ENCODE peak calls at places on chromosomes 12 and 14, in four cellular contexts. One of them, this sample, is unnamed.

GRCh38 chr14:52834440-52834842 is 43.0 kb upstream of the GNPNAT1 start:
- DNase-seq in glutamatergic neuron: no peak
- DNase-seq in AG09319: no peak
- DNase-seq in MCF 10A: peak
- DNase-seq in this sample: no peak

GRCh38 chr12:20448781-20449180 is 80.4 kb downstream of the PDE3A start:
- DNase-seq in glutamatergic neuron: no peak
- DNase-seq in AG09319: no peak
- DNase-seq in MCF 10A: no peak
- DNase-seq in this sample: no peak

GRCh38 chr12:122452701-122453285 is 30.3 kb upstream of the CLIP1 start:
- DNase-seq in glutamatergic neuron: no peak
- DNase-seq in AG09319: no peak
- DNase-seq in MCF 10A: no peak
- DNase-seq in this sample: no peak

GRCh38 chr12:115761784-115762183 is 515.7 kb downstream of the MED13L start:
- DNase-seq in glutamatergic neuron: no peak
- DNase-seq in AG09319: no peak
- DNase-seq in MCF 10A: no peak
- DNase-seq in this sample: no peak

GRCh38 chr14:96627811-96628775 is 125.9 kb downstream of the PAPOLA start:
- DNase-seq in glutamatergic neuron: no peak
- DNase-seq in AG09319: no peak
- DNase-seq in MCF 10A: no peak
- DNase-seq in this sample: peak

GRCh38 chr12:22656376-22656775 is 31.4 kb downstream of the ETNK1 start:
- DNase-seq in glutamatergic neuron: no peak
- DNase-seq in AG09319: no peak
- DNase-seq in MCF 10A: no peak
- DNase-seq in this sample: no peak

GRCh38 chr12:40692617-40693502 is 621 bp downstream of the CNTN1 start:
- DNase-seq in glutamatergic neuron: peak
- DNase-seq in AG09319: no peak
- DNase-seq in MCF 10A: no peak
- DNase-seq in this sample: no peak

GRCh38 chr12:107775093-107775721 is 703 bp downstream of the ASCL4 start:
- DNase-seq in glutamatergic neuron: peak
- DNase-seq in AG09319: no peak
- DNase-seq in MCF 10A: no peak
- DNase-seq in this sample: no peak

GRCh38 chr12:75724913-75725312 is 213.5 kb upstream of the KRR1 start:
- DNase-seq in glutamatergic neuron: no peak
- DNase-seq in AG09319: peak
- DNase-seq in MCF 10A: peak
- DNase-seq in this sample: no peak

DNA sequence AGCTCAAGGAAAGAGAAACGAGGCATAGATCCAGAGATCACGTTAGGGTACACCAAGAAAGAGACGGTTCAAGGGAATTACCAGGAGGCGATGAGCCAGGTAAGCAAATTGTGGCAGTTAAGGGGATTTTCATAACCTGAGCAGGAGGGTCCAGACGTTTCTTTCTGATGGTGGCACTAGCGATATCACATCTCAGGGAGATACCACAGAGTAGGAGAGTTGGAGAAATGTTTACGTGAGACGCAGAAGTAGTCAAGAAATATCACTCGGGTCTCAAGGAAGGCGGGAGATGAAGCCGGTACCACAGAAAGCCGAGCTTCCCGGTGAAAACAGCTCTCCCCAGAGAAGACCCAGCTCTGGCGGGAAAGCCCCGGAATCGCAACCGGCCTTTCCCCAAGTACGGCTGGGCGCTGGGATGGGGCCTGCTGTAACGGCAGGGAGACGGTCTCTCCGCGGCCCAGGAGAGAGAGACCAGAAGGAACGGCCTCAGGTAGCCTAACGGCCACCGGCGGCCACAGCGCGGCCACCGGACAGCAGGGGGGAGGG is 485 bp downstream of the SENP1 start:
- DNase-seq in glutamatergic neuron: no peak
- DNase-seq in AG09319: no peak
- DNase-seq in MCF 10A: no peak
- DNase-seq in this sample: peak
- TF ChIP-seq CTCF in glutamatergic neuron: no peak
- TF ChIP-seq CTCF in AG09319: no peak
- TF ChIP-seq CTCF in MCF 10A: no peak
- TF ChIP-seq CTCF in this sample: no peak

GRCh38 chr14:39581474-39581873 is 149.2 kb upstream of the FBXO33 start:
- DNase-seq in glutamatergic neuron: no peak
- DNase-seq in AG09319: no peak
- DNase-seq in MCF 10A: peak
- DNase-seq in this sample: no peak
- TF ChIP-seq CTCF in glutamatergic neuron: no peak
- TF ChIP-seq CTCF in AG09319: no peak
- TF ChIP-seq CTCF in MCF 10A: peak
- TF ChIP-seq CTCF in this sample: no peak

DNA sequence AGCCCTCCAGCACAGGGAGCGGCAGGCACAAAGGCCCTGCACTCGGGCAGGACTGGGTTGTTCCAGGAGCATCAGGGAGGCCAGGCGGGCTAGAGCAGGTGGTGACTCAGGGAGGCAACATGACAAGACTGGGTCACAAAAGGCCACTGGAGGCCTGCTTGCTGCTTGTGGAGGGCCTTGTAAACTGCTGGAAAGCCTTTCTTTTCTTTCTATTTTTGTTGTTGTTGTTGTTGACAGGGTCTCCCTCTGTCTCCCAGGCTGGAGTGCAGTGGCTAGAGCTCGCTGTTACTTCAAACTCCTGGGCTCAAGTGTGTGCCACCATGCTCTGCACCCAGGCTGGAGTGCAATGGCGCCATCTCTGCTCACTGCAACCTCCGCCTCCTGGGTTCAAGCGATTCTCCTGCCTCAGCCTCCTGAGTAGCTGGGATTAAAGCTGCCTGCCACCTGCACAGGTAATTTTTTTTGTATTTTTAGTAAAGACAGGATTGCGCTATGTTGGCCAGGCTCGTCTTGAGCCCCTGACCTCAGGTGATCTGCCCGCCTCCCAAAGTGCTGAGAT is 11.8 kb upstream of the RCOR1 start:
- DNase-seq in glutamatergic neuron: no peak
- DNase-seq in AG09319: no peak
- DNase-seq in MCF 10A: no peak
- DNase-seq in this sample: no peak
- TF ChIP-seq CTCF in glutamatergic neuron: no peak
- TF ChIP-seq CTCF in AG09319: no peak
- TF ChIP-seq CTCF in MCF 10A: no peak
- TF ChIP-seq CTCF in this sample: no peak

DNA sequence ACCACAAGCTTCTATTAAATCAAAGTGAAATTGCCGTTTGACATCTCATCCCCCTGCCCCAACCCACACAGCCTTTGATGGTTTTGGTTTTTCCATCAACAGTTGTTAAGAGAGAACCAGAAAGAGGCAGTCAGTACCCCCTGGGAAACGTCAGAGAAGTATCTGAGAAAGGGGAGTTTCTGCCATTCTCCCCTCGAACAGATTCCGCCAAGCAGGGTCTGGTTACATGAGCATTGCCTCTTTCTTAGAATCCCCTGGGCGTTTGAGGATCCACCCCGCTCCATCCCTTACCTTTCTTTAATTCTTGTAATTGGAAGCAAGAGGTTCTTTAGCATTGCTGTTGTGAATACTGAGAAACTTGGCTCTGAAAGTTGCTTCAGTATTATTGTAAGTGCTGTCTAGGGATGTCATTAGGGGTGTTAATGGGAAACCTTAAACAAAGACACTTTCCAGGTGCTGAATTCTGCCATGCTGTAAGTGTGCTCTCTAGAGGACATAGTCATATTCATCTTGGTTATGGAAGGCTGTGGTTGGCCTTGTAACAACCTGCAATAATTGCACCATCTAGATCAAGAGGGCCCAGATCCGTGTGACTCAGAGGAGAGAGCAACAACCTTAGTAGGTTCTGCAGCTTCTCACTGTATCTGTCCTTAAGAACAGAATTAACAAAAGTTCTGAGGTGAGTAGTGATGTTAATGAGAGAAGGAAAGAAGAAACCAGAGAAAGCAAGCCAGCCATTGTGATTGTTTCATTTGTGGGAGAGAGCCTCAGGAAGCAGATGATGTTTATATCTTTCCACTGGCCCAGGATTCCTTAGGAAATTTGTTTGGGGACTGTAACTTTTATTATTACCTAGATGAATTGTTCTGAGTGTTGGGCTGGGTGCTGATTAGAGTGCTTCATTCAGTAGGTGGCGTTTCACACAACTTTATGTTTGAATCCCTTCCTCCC is 8.9 kb downstream of the TMBIM6 start:
- DNase-seq in glutamatergic neuron: no peak
- DNase-seq in AG09319: peak
- DNase-seq in MCF 10A: peak
- DNase-seq in this sample: no peak
- TF ChIP-seq CTCF in glutamatergic neuron: no peak
- TF ChIP-seq CTCF in AG09319: no peak
- TF ChIP-seq CTCF in MCF 10A: no peak
- TF ChIP-seq CTCF in this sample: no peak

DNA sequence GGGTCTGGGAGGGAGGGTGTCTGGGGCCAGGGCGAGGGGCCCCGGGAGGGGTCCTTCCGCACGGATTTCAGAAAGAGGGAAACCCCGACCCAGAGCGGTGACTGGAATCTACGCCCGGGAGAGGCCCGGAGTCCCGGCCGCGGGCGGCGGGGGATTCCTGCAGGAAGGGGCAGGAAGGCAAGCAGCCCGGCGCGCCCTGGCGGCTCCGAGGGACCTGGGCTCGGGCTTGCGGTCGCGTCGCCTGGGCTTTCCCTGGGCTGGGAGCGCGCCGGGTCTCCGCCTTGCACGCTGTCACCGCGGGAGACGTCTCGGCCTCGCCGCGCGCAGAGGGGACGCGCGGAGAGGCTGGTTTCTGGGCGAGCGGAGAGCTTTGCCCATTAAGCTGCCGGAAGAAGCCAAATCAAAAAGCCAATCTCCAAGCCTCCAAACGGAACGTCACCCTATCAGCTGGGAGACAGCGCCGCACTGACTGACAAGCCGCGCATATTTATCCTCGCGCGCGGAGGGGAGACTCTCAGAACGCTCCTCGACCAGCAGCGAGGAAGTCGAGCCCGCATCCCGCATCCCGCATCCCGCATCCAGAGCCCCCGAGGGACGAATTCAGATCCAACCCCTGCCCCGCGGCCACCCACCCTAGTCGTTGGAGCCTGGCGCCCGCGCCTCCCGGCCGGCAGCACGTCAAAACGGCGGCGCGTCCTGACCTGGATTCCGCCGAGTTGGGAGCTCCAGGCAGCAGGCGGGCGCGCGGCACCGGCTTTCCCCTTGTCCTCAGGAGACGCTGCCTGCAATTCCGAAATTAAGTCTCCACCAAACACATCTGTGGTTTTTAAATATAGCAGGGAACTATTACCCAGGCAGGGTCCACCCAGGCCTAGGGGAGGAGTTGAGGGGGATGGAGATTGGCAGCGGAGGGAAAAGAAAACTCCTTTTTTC is at the start of gene SLC8A3:
- DNase-seq in glutamatergic neuron: peak
- DNase-seq in AG09319: peak
- DNase-seq in MCF 10A: no peak
- DNase-seq in this sample: peak
- TF ChIP-seq CTCF in glutamatergic neuron: no peak
- TF ChIP-seq CTCF in AG09319: no peak
- TF ChIP-seq CTCF in MCF 10A: no peak
- TF ChIP-seq CTCF in this sample: no peak

DNA sequence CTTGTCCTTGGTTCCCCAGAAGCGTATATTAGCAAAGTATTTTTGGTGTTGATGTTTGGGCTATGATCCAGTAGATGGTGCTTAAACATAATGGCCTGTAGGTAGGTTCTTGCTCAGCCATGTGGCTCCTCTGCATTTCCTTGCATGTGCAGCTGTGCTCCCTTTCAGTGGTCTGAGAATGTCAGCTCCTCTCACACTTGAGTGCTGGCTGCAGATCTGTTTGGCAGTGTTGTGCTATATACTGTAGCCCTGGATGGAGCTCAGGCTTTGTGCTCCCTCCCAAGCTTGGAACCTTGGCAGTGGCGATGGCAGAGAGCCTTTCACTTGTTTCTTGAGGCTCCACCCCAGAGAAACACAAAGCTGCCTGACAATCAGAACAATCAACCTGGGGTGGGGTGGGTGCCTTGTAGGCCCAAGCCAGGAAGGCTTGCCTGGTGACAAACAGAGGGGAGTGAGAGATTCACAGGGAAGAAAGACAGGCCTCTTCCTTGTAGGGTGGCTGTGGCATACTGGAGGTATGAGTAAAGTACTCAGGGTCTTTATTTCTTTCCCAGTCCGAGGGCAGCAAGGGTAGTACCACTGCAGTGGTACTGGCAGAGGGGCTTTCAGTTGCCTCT is 255.3 kb downstream of the RAD51B start:
- DNase-seq in glutamatergic neuron: no peak
- DNase-seq in AG09319: no peak
- DNase-seq in MCF 10A: no peak
- DNase-seq in this sample: no peak
- TF ChIP-seq CTCF in glutamatergic neuron: no peak
- TF ChIP-seq CTCF in AG09319: no peak
- TF ChIP-seq CTCF in MCF 10A: no peak
- TF ChIP-seq CTCF in this sample: no peak

GRCh38 chr12:32107376-32108267 is 975 bp downstream of the BICD1 start:
- DNase-seq in glutamatergic neuron: no peak
- DNase-seq in AG09319: no peak
- DNase-seq in MCF 10A: peak
- DNase-seq in this sample: no peak

GRCh38 chr12:32106153-32106516 is 512 bp upstream of the BICD1 start:
- DNase-seq in glutamatergic neuron: no peak
- DNase-seq in AG09319: no peak
- DNase-seq in MCF 10A: no peak
- DNase-seq in this sample: no peak

GRCh38 chr12:32104572-32105355 is 1.9 kb upstream of the BICD1 start:
- DNase-seq in glutamatergic neuron: no peak
- DNase-seq in AG09319: no peak
- DNase-seq in MCF 10A: no peak
- DNase-seq in this sample: no peak

GRCh38 chr12:32108829-32109228 is 2.2 kb downstream of the BICD1 start:
- DNase-seq in glutamatergic neuron: no peak
- DNase-seq in AG09319: no peak
- DNase-seq in MCF 10A: no peak
- DNase-seq in this sample: no peak

DNA sequence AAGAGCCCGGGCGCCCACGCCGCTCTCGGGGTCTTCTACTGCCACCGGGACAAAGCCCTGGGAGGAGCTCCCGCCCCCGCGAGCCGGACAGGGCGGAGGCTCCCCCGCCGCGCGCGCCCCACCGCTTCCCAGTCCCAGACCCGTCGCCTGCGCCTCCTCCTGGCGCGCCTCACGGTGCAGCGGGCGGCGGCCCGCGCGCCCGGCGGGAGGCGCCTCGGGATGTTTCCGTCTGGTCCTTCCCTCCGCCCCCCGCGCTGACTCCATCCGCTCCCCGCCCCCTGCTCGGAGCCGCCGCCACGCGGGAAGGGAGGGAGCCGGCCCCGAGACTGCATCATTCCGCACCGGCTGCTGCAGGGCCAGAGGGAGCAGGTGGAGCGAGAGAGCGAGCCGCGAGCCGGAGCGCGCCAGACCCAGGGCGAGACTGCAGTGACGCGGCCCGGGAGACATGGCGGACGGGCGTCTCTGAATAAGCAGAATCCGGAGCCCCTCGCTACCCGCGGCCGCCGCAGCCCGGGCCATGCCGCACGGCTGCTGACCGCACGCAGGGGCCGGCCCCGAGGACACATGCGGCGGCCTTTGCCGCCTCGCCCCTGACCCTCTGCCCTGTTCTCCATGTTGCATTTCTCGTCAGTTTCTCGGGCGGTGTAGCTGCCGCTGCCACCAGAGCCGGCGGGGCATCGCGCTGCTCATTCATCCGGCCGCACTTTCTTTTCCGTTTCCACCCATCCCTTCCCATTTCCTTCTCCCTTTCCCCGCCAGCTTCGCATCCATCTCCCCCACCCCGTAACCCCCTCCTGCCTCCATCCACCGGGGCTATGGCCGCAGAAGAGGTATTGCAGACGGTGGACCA is at the start of gene BICD1:
- DNase-seq in glutamatergic neuron: peak
- DNase-seq in AG09319: peak
- DNase-seq in MCF 10A: peak
- DNase-seq in this sample: peak
- TF ChIP-seq CTCF in glutamatergic neuron: peak
- TF ChIP-seq CTCF in AG09319: no peak
- TF ChIP-seq CTCF in MCF 10A: peak
- TF ChIP-seq CTCF in this sample: no peak

This sample was measured in natural killer cell.